ENCODE peak calls at places on chromosome 5, in five cellular contexts. P is A673, U is dorsolateral prefrontal cortex, S is kidney epithelial cell, K is endothelial cell of umbilical vein. D is an unnamed sample.

GRCh38 chr5:141529002-141529401 is 40.1 kb downstream of the PCDHGC5 start:
- DNase-seq in P (no peak), U (no peak), K (no peak), S (no peak), D (no peak)

GRCh38 chr5:151014680-151015343 is 5.6 kb upstream of the GPX3 start:
- DNase-seq in K (no peak), U (no peak), P (no peak), S (peak), D (no peak)

GRCh38 chr5:151213803-151214613 is 9.9 kb downstream of the CCDC69 start:
- DNase-seq in K (peak), P (peak), S (no peak), U (no peak), D (no peak)

GRCh38 chr5:180116441-180117377 is 45.1 kb upstream of the RNF130 start:
- DNase-seq in U (no peak), P (no peak), K (no peak), S (no peak), D (no peak)

GRCh38 chr5:87594566-87594965 is 181.8 kb upstream of the CCNH start:
- DNase-seq in P (no peak), U (no peak), K (no peak), S (no peak), D (no peak)

GRCh38 chr5:134526483-134527155 is 1.1 kb downstream of the JADE2 start:
- DNase-seq in K (peak), S (no peak), U (peak), P (no peak), D (no peak)

GRCh38 chr5:50711280-50711679 is 44.8 kb downstream of the PARP8 start:
- DNase-seq in S (no peak), P (peak), K (no peak), U (no peak), D (no peak)

GRCh38 chr5:3281346-3281745 is 314.3 kb upstream of the IRX1 start:
- DNase-seq in S (no peak), U (no peak), K (no peak), P (no peak), D (no peak)

GRCh38 chr5:113278976-113279375 is 155.8 kb downstream of the TSSK1B start:
- DNase-seq in U (no peak), P (no peak), K (no peak), S (no peak), D (no peak)

GRCh38 chr5:150141544-150142188 is 14.0 kb downstream of the PDGFRB start:
- DNase-seq in P (no peak), U (no peak), S (no peak), K (no peak), D (no peak)

GRCh38 chr5:124524552-124525232 is 221.7 kb downstream of the ZNF608 start:
- DNase-seq in U (no peak), K (no peak), P (no peak), S (no peak), D (no peak)

GRCh38 chr5:127870914-127871313 is 167.7 kb downstream of the CCDC192 start:
- DNase-seq in U (peak), K (peak), P (no peak), S (no peak), D (no peak)

GRCh38 chr5:943874-944620 is 51.4 kb downstream of the TRIP13 start:
- DNase-seq in P (no peak), U (no peak), S (no peak), K (no peak), D (no peak)

GRCh38 chr5:112935675-112936074 is 13.6 kb upstream of the REEP5 start:
- DNase-seq in S (no peak), K (no peak), U (no peak), P (no peak), D (no peak)

GRCh38 chr5:122099060-122099790 is 21.2 kb upstream of the LOX start:
- DNase-seq in K (peak), P (no peak), S (no peak), U (no peak), D (no peak)

GRCh38 chr5:177539411-177539810 is 15.0 kb downstream of the FAM193B start:
- DNase-seq in U (no peak), K (no peak), P (no peak), S (no peak), D (peak)

GRCh38 chr5:134656690-134657089 is 8.1 kb downstream of the SEC24A start:
- DNase-seq in P (no peak), K (no peak), U (no peak), S (no peak), D (no peak)

GRCh38 chr5:60026174-60026573 is 132.6 kb upstream of the PDE4D start:
- DNase-seq in K (no peak), S (no peak), U (no peak), P (no peak), D (peak)

GRCh38 chr5:92923885-92924284 is 657.1 kb downstream of the NR2F1-AS1 start:
- DNase-seq in P (peak), S (no peak), U (no peak), K (no peak), D (no peak)

GRCh38 chr5:137997726-137998213 is 35.1 kb downstream of the FAM13B start:
- DNase-seq in P (no peak), S (peak), K (peak), U (no peak), D (no peak)

GRCh38 chr5:132668706-132669454 is 4.9 kb upstream of the IL4 start:
- DNase-seq in S (no peak), U (no peak), P (no peak), K (no peak), D (no peak)

GRCh38 chr5:154647760-154648143 is 107.4 kb upstream of the LARP1 start:
- DNase-seq in S (no peak), U (no peak), P (no peak), K (no peak), D (no peak)
- H3K4me3 ChIP-seq in S (no peak), U (peak), P (no peak), K (no peak), D (no peak)

GRCh38 chr5:178637356-178638069 is 10.7 kb upstream of the CLK4 start:
- DNase-seq in S (no peak), P (no peak), U (no peak), K (no peak), D (no peak)
- TF ChIP-seq CTCF in S (no peak), P (no peak), U (no peak), K (no peak), D (no peak)

DNA sequence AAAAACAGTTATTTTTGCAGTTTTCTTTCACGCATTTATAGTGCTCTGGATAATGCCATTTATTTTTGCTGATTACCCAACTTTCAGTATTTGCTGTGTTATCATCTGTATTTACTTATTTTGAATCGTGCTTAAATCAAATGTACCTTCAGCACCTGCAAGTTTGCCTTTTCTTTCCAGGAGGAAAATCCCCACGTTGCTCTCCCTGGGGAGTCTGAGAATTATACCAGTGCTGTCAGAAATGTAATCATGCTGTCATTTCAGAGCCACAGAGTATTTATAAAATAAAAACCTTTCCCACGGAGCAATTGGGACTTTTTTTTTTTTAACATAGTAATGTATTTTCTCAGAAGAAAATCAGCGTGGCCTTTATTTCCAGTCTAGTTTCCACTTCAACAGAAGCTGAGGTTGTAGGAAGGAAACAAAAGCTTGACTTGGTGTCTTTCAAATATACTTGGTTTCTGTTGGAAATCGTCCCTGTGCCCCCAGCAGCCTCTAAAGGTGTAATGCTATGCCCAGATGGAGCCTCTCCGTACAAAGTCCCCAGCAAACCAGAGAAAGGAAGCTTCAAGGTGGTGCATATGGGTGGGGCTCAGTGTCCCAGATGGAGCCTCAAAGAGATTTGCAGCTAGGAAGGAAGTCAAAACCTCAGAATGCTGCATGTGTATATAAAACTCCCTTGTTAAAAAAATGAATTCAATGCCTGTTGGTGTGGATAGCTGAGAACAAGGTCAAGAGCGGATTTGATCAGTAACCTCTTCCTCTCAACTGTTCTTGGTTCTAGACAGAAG is 2.1 kb downstream of the GPR150 start:
- DNase-seq in U (no peak), S (no peak), K (no peak), P (no peak), D (no peak)
- H3K4me3 ChIP-seq in U (peak), S (no peak), K (no peak), P (no peak), D (no peak)

GRCh38 chr5:53032188-53032587 is 43.0 kb downstream of the ITGA2 start:
- DNase-seq in S (no peak), K (no peak), P (no peak), U (no peak), D (no peak)

GRCh38 chr5:53034832-53035231 is 45.7 kb downstream of the ITGA2 start:
- DNase-seq in K (no peak), P (no peak), S (no peak), U (no peak), D (no peak)

GRCh38 chr5:53038196-53038847 is 49.2 kb downstream of the ITGA2 start:
- DNase-seq in U (no peak), P (no peak), S (no peak), K (peak), D (no peak)

GRCh38 chr5:53037141-53037859 is 48.1 kb downstream of the ITGA2 start:
- DNase-seq in P (no peak), U (no peak), K (peak), S (peak), D (no peak)

DNA sequence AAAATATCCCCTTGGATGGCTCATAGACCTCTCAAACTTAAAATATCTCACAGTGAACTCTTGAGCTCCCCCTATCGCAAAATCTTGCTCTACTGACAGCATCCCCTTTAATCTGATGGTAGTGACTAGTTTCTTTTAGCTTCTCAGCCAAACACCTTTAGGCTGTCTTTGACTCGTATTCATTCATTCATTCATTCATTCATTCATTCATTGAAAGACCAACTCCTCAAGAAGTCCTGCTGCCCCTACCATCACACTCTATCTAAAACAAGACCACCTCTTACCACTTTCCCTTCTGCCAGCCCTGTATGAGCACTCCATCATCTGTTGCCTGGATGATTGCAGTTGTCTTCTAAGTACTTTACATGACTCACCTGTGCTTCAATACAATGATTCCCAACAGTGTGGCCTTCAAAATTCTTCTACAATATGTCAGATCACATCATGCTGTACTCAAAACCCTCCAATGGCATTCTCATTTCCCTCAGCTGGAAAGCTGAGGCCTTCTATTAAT is 46.8 kb downstream of the ITGA2 start:
- DNase-seq in P (peak), K (peak), S (peak), U (no peak), D (no peak)
- TF ChIP-seq CTCF in P (peak), K (peak), S (peak), U (peak), D (no peak)

GRCh38 chr5:73338201-73339126 is 110.1 kb downstream of the FOXD1 start:
- DNase-seq in K (no peak), S (no peak), U (no peak), P (no peak), D (peak)
- H3K4me3 ChIP-seq in K (no peak), S (no peak), U (no peak), P (no peak), D (no peak)

GRCh38 chr5:139193928-139194327 is 4.2 kb downstream of the SIL1 start:
- DNase-seq in P (peak), U (no peak), K (no peak), S (no peak), D (no peak)
- TF ChIP-seq CTCF in P (peak), U (no peak), K (peak), S (peak), D (peak)

GRCh38 chr5:139905401-139905800 is 109.8 kb downstream of the PSD2 start:
- DNase-seq in S (no peak), K (no peak), U (no peak), P (no peak), D (no peak)

GRCh38 chr5:139906661-139907060 is 111.1 kb downstream of the PSD2 start:
- DNase-seq in S (no peak), K (no peak), P (no peak), U (no peak), D (no peak)

GRCh38 chr5:139903450-139903804 is 107.8 kb downstream of the PSD2 start:
- DNase-seq in P (no peak), K (no peak), S (no peak), U (no peak), D (no peak)

GRCh38 chr5:139903805-139904565 is 108.4 kb downstream of the PSD2 start:
- DNase-seq in P (peak), K (no peak), U (no peak), S (no peak), D (no peak)

GRCh38 chr5:139904566-139905400 is 109.2 kb downstream of the PSD2 start:
- DNase-seq in S (no peak), U (no peak), P (no peak), K (no peak), D (no peak)
- H3K4me3 ChIP-seq in S (peak), U (peak), P (peak), K (no peak), D (no peak)

DNA sequence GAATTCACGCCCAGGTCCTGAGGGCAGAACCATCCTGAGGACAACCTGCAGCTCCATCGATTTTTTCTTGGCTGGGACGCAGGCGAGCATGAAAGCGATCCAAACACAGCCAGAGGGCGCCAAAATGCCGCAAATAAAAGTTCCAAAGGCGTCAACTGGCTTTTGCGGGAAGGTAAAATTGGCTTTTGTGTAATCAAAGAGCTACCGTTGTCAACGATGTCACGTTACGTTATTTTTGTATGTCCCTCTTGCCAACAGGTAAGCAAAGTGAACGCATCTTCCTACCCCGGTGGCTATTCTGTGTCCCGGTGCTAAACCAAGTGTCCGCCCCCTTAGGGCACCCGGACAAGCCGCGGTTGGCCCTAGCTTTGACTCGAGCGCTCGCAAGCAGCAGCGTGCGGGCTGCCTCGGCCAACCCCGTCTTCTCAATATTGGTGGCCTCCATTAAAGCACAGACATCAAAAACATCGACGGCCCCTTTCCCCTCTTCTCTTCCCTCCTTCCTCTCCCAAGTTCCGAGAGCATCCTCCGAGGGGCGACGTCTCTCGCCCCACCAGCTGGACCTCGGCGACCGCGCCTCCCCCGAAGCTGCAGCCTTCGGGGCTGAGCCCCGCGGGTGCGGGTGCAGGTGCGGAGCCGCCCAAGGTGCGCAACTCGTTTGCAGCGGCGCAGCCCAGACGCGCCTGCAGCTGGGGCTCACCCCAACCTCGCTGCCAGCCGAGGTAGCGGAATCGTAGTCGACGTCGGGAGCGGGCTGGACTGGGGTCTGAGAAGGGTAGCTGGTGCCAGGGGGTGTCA is 1.1 kb upstream of the BASP1 start:
- DNase-seq in S (no peak), U (peak), P (peak), K (peak), D (no peak)
- TF ChIP-seq CTCF in S (peak), U (peak), P (peak), K (peak), D (peak)